ENCODE peak calls at places on chromosomes 12 and 14, in nine cellular contexts. T is stomach, Y is ovary, R is suprapubic skin, W is transverse colon, N is A549, E is tibial nerve, V is esophagus muscularis mucosa, I is HepG2. M is an unnamed sample.
A peak's percentile ranks its signal among the peaks of the same experiment; 100 is the strongest.

GRCh38 chr12:113285679-113286645 is 48.9 kb downstream of the SLC8B1 start:
- DNase-seq in E (no peak), Y (no peak), T (no peak), R (no peak), N (no peak), W (no peak), I (no peak), V (no peak), M (no peak)

GRCh38 chr12:111178194-111179081 is 190.5 kb downstream of the PHETA1 start:
- DNase-seq in E (no peak), T (no peak), Y (no peak), N (no peak), I (no peak), W (no peak), R (no peak), V (no peak), M (no peak)

GRCh38 chr12:41293011-41293410 is 104.9 kb downstream of the PDZRN4 start:
- DNase-seq in N (no peak), E (no peak), W (no peak), T (no peak), Y (no peak), R (no peak), V (no peak), I (no peak), M (no peak)

GRCh38 chr12:1827806-1828805 is 7.7 kb downstream of the LRTM2 start:
- DNase-seq in I (no peak), E (no peak), N (no peak), Y (no peak), W (no peak), R (no peak), T (no peak), V (no peak), M (peak; percentile 53)

GRCh38 chr12:77163068-77163810 is 97.9 kb upstream of the E2F7 start:
- DNase-seq in N (no peak), T (no peak), V (no peak), E (no peak), I (no peak), Y (no peak), R (no peak), W (no peak), M (no peak)

GRCh38 chr12:90888316-90888715 is 66.7 kb downstream of the CCER1 start:
- DNase-seq in N (no peak), V (no peak), T (no peak), I (no peak), Y (no peak), R (no peak), W (no peak), E (no peak), M (no peak)

GRCh38 chr14:29799718-29800117 is 127.9 kb downstream of the PRKD1 start:
- DNase-seq in I (no peak), V (no peak), W (no peak), E (no peak), T (no peak), N (no peak), R (no peak), Y (no peak), M (no peak)

GRCh38 chr12:38847247-38847646 is 58.1 kb downstream of the CPNE8 start:
- DNase-seq in V (no peak), Y (no peak), E (no peak), I (no peak), W (no peak), T (no peak), R (no peak), N (no peak), M (no peak)

GRCh38 chr12:131832393-131833231 is 4.4 kb downstream of the MMP17 start:
- DNase-seq in R (peak; percentile 81), Y (peak; percentile 81), I (no peak), T (no peak), V (no peak), E (no peak), W (peak; percentile 44), N (peak; percentile 84), M (peak; percentile 87)

GRCh38 chr14:99224948-99225347 is 47.0 kb downstream of the BCL11B start:
- DNase-seq in I (no peak), T (no peak), Y (no peak), V (no peak), E (no peak), R (no peak), W (no peak), N (no peak), M (no peak)

GRCh38 chr12:50078281-50078680 is 6.9 kb upstream of the SMARCD1 start:
- DNase-seq in T (no peak), W (no peak), V (no peak), Y (no peak), R (no peak), N (no peak), I (no peak), E (no peak), M (no peak)

GRCh38 chr14:23573384-23573783 is 5.2 kb downstream of the JPH4 start:
- DNase-seq in Y (no peak), R (no peak), V (no peak), I (no peak), N (no peak), W (no peak), E (no peak), T (peak; percentile 27), M (peak; percentile 48)

GRCh38 chr14:68667313-68667791 is 125.5 kb downstream of the ZFP36L1 start:
- DNase-seq in R (no peak), V (no peak), T (no peak), E (no peak), I (no peak), W (no peak), N (no peak), Y (no peak), M (peak; percentile 53)

GRCh38 chr14:68668028-68668427 is 124.8 kb downstream of the ZFP36L1 start:
- DNase-seq in T (no peak), I (no peak), Y (peak; percentile 17), E (no peak), W (no peak), N (no peak), V (no peak), R (peak; percentile 61), M (no peak)

GRCh38 chr14:68666206-68666730 is 126.6 kb downstream of the ZFP36L1 start:
- DNase-seq in R (no peak), T (no peak), Y (no peak), N (no peak), W (no peak), V (no peak), E (no peak), I (no peak), M (no peak)

GRCh38 chr14:68665792-68666195 is 127.1 kb downstream of the ZFP36L1 start:
- DNase-seq in W (no peak), R (no peak), I (peak; percentile 6), T (no peak), E (no peak), N (no peak), Y (peak; percentile 14), V (no peak), M (no peak)

GRCh38 chr14:68666899-68667298 is 126.0 kb downstream of the ZFP36L1 start:
- DNase-seq in V (no peak), E (no peak), I (no peak), W (no peak), Y (peak; percentile 9), N (no peak), R (no peak), T (no peak), M (no peak)
- H3K4me1 ChIP-seq in V (peaks cover 100% of the 10 kb centered on the region), E (peaks cover 7% of the 10 kb centered on the region), I (peaks cover 33% of the 10 kb centered on the region), W (peaks cover 19% of the 10 kb centered on the region), Y (peaks cover 27% of the 10 kb centered on the region), N (no peaks in the 10 kb centered on the region), R (peaks cover 68% of the 10 kb centered on the region), T (peaks cover 90% of the 10 kb centered on the region), M (peaks cover 99% of the 10 kb centered on the region)

GRCh38 chr14:73058224-73058922 is at the start of gene RBM25:
- DNase-seq in Y (peak; percentile 96), N (peak; percentile 98), I (peak; percentile 98), T (peak; percentile 97), E (peak; percentile 97), V (peak; percentile 99), W (peak; percentile 97), R (peak; percentile 97), M (peak; percentile 98)
- TF ChIP-seq POLR2A in Y (peak; percentile 95), N (peak; percentile 97), I (peak; percentile 94), T (peak; percentile 98), E (peak; percentile 94), V (peak; percentile 92), W (peak; percentile 99), R (peak; percentile 98), M (peak; percentile 99)

GRCh38 chr12:71726548-71726947 is 28.1 kb upstream of the RAB21 start:
- DNase-seq in W (no peak), V (no peak), I (peak; percentile 56), R (no peak), E (no peak), Y (no peak), T (no peak), N (no peak), M (no peak)

GRCh38 chr12:71727958-71728357 is 26.7 kb upstream of the RAB21 start:
- DNase-seq in V (no peak), E (no peak), Y (no peak), N (no peak), T (no peak), R (no peak), I (no peak), W (no peak), M (no peak)

GRCh38 chr12:71732357-71732712 is 22.3 kb upstream of the RAB21 start:
- DNase-seq in V (no peak), T (no peak), R (no peak), E (no peak), W (no peak), I (no peak), Y (no peak), N (no peak), M (no peak)

GRCh38 chr12:71730936-71731335 is 23.7 kb upstream of the RAB21 start:
- DNase-seq in Y (no peak), I (no peak), E (no peak), W (no peak), N (no peak), R (no peak), V (no peak), T (no peak), M (no peak)

DNA sequence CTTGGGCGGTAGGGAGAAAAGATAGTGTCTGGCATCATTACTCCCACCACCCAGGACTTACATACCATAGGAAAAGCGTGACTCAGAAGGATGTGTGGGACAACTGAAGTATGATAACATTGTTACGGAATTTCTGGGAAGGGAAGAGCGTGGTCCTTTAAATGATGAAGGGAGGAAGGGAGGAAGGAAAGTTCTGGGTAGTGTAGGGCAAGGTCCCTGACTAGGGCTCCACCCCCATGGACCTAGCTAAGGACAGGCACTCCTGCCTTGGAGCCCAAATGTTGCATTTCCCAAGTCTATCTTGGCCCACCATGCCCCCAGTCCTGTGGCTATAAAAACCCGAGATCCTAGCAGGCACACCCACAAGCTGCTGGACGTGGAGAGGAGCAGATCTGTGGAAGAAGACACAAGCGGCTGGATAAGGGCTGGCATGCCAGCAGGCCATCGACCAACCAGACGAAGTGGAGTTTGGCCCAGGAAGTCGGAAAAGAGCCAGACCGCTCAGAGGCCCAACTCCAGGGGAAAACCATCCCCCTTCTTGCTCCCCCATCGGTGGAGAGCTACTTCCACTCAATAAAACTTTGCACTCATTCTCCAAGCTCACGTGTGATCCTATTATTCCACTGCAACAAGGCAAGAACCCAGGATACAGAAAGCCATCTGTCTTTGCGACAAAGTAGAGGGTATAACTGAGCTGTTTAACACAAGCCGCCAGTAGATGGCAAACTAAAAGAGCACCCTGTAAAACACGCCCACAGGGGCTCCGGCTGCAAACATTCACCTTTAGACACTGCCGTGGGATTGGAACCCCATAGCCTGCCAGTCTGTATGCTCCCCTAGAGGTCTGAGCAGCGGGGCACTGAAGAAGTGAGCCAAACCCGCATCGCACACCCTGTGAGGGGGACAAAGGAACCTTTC is 23.0 kb upstream of the RAB21 start:
- DNase-seq in N (no peak), V (no peak), I (peak; percentile 79), W (no peak), T (no peak), E (no peak), Y (no peak), R (no peak), M (no peak)
- TF ChIP-seq EP300 in N (no peak), V (no peak), I (no peak), W (no peak), T (no peak), E (no peak), Y (no peak), R (no peak), M (no peak)

GRCh38 chr14:68211421-68211820 is 391.8 kb downstream of the RAD51B start:
- DNase-seq in I (no peak), T (no peak), Y (no peak), W (no peak), V (no peak), R (no peak), E (no peak), N (no peak), M (no peak)
- H3K4me1 ChIP-seq in I (peaks cover 11% of the 10 kb centered on the region), T (peaks cover 65% of the 10 kb centered on the region), Y (peaks cover 25% of the 10 kb centered on the region), W (peaks cover 24% of the 10 kb centered on the region), V (peaks cover 52% of the 10 kb centered on the region), R (peaks cover 57% of the 10 kb centered on the region), E (no peaks in the 10 kb centered on the region), N (peaks cover 12% of the 10 kb centered on the region), M (peaks cover 74% of the 10 kb centered on the region)

M was measured in sigmoid colon.